ENCODE peak calls at places on chromosomes 2 and 18, in eight cellular contexts. Q is NCI-H1417, E is stromal cell of bone marrow, J is psoas muscle, C is right lobe of liver, S is SK-MEL-5, X is fibroblast of lung, R is fibroblast of mammary gland. T is an unnamed sample.

GRCh38 chr2:102826904-102827303 is 65.1 kb downstream of the TMEM182 start:
- DNase-seq in R (peak; percentile 42), X (peak; percentile 42), C (no peak), Q (peak; percentile 65), J (peak; percentile 82), S (peak; percentile 14), E (peak; percentile 13), T (peak; percentile 69)

GRCh38 chr2:227862741-227863588 is 8.5 kb upstream of the DAW1 start:
- DNase-seq in E (peak; percentile 61), X (peak; percentile 90), S (peak; percentile 59), C (no peak), R (peak; percentile 98), Q (no peak), J (peak; percentile 60), T (no peak)

GRCh38 chr2:88765154-88765948 is 73.9 kb downstream of the RPIA start:
- DNase-seq in Q (peak; percentile 84), J (peak; percentile 50), S (peak; percentile 43), X (peak; percentile 29), R (peak; percentile 22), C (peak; percentile 40), E (no peak), T (no peak)

GRCh38 chr2:189260361-189260761 is 80.8 kb upstream of the COL5A2 start:
- DNase-seq in R (peak; percentile 90), C (no peak), X (peak; percentile 90), E (no peak), Q (no peak), J (no peak), S (no peak), T (no peak)

GRCh38 chr2:190563109-190563508 is 28.6 kb upstream of the NEMP2 start:
- DNase-seq in J (no peak), C (no peak), S (no peak), E (no peak), Q (no peak), R (no peak), X (no peak), T (no peak)

GRCh38 chr2:184598313-184599053 is at the start of gene ZNF804A:
- DNase-seq in X (peak; percentile 76), C (peak; percentile 59), J (peak; percentile 55), R (peak; percentile 37), Q (peak; percentile 85), E (no peak), S (no peak), T (peak; percentile 57)

GRCh38 chr2:109174626-109175349 is 45.8 kb downstream of the SH3RF3 start:
- DNase-seq in R (no peak), E (no peak), Q (no peak), X (no peak), S (no peak), C (no peak), J (no peak), T (no peak)

GRCh38 chr2:40404500-40404899 is 47.4 kb downstream of the SLC8A1 start:
- DNase-seq in X (no peak), R (no peak), J (no peak), S (no peak), C (no peak), E (no peak), Q (no peak), T (no peak)

GRCh38 chr2:204274991-204275390 is 270.3 kb upstream of the PARD3B start:
- DNase-seq in C (no peak), Q (no peak), E (no peak), S (peak; percentile 26), R (no peak), J (no peak), X (no peak), T (no peak)

GRCh38 chr2:216064014-216064630 is 17.5 kb downstream of the PECR start:
- DNase-seq in R (peak; percentile 17), J (no peak), X (peak; percentile 82), S (peak; percentile 41), Q (no peak), E (no peak), C (no peak), T (no peak)

GRCh38 chr18:41370740-41371623 is 584.1 kb upstream of the PIK3C3 start:
- DNase-seq in C (no peak), S (no peak), X (no peak), E (no peak), J (no peak), Q (no peak), R (no peak), T (peak; percentile 60)

GRCh38 chr2:9213477-9214051 is 7.0 kb downstream of the ASAP2 start:
- DNase-seq in X (no peak), S (no peak), Q (no peak), J (no peak), R (no peak), C (no peak), E (no peak), T (no peak)

GRCh38 chr18:69674921-69675405 is 272.7 kb downstream of the CD226 start:
- DNase-seq in S (no peak), R (no peak), Q (no peak), E (no peak), X (no peak), J (no peak), C (no peak), T (peak; percentile 6)

GRCh38 chr2:239222346-239223028 is 178.3 kb downstream of the HDAC4 start:
- DNase-seq in E (peak; percentile 60), Q (no peak), C (no peak), R (peak; percentile 62), X (no peak), S (no peak), J (no peak), T (no peak)

GRCh38 chr2:10124538-10125045 is 2.1 kb downstream of the RRM2 start:
- DNase-seq in J (no peak), C (no peak), Q (peak; percentile 68), S (peak; percentile 88), E (peak; percentile 59), X (peak; percentile 80), R (peak; percentile 81), T (peak; percentile 36)

GRCh38 chr18:21742323-21742687 is 1.7 kb downstream of the MIB1 start:
- DNase-seq in Q (no peak), C (no peak), E (no peak), J (no peak), S (no peak), X (peak; percentile 50), R (peak; percentile 47), T (no peak)

GRCh38 chr2:166487082-166487654 is 6.9 kb downstream of the SCN7A start:
- DNase-seq in C (no peak), J (no peak), Q (no peak), S (no peak), E (no peak), X (no peak), R (no peak), T (no peak)

GRCh38 chr2:61173116-61173515 is 11.1 kb downstream of the C2orf74 start:
- DNase-seq in E (no peak), Q (no peak), R (no peak), S (no peak), X (no peak), J (no peak), C (no peak), T (no peak)

T was measured in NCI-H1105.